ENCODE peak calls at places on chromosomes 1 and 21, in six cellular contexts. H is NCI-H1694 treated with DMSO at 0.1 percent for 48 hours; Q is mesothelial cell of epicardium; R is effector CD4-positive, alpha-beta T cell; P is tibial artery; U is activated T-helper 1 cell treated with anti-CD3 and anti-CD28 coated beads, Interleukin-2, amount 50 U/mL, for 16 hours. C is an unnamed sample.

GRCh38 chr1:198686069-198686728 is 47.4 kb downstream of the PTPRC start:
- DNase-seq in H (peak; percentile 61), U (no peak), Q (no peak), R (no peak), P (no peak), C (no peak)

GRCh38 chr1:217896490-217896889 is 265.3 kb downstream of the SPATA17 start:
- DNase-seq in R (no peak), U (no peak), H (no peak), Q (no peak), P (no peak), C (no peak)

GRCh38 chr1:215417122-215417521 is 150.0 kb upstream of the KCTD3 start:
- DNase-seq in P (no peak), Q (no peak), U (no peak), H (no peak), R (no peak), C (no peak)

GRCh38 chr21:32256873-32257620 is 21.8 kb downstream of the MIS18A start:
- DNase-seq in R (no peak), H (peak; percentile 98), P (peak; percentile 92), Q (no peak), U (no peak), C (no peak)

GRCh38 chr1:100028765-100029164 is 59.0 kb downstream of the SLC35A3 start:
- DNase-seq in U (no peak), Q (no peak), P (no peak), H (no peak), R (no peak), C (no peak)

GRCh38 chr1:87202922-87203655 is 125.6 kb upstream of the LMO4 start:
- DNase-seq in Q (no peak), R (no peak), P (no peak), H (no peak), U (no peak), C (no peak)

GRCh38 chr1:24379733-24380315 is 33.8 kb downstream of the STPG1 start:
- DNase-seq in R (no peak), P (no peak), Q (no peak), U (no peak), H (no peak), C (no peak)

GRCh38 chr1:203359010-203359571 is 8.2 kb upstream of the FMOD start:
- DNase-seq in R (no peak), H (no peak), U (no peak), P (no peak), Q (no peak), C (no peak)

GRCh38 chr1:35715568-35716002 is 3.1 kb downstream of the C1orf216 start:
- DNase-seq in R (peak; percentile 71), U (peak; percentile 56), Q (no peak), P (peak; percentile 74), H (peak; percentile 23), C (peak; percentile 74)

GRCh38 chr1:103101399-103101798 is 6.9 kb downstream of the COL11A1 start:
- DNase-seq in P (no peak), Q (no peak), H (no peak), U (no peak), R (no peak), C (no peak)

GRCh38 chr1:4056989-4057388 is 156.9 kb upstream of the C1orf174 start:
- DNase-seq in H (no peak), U (no peak), P (no peak), Q (no peak), R (no peak), C (no peak)

GRCh38 chr1:1538334-1538733 is 2.1 kb downstream of the TMEM240 start:
- DNase-seq in R (no peak), Q (no peak), U (no peak), H (no peak), P (no peak), C (no peak)